ENCODE peak calls at places on chromosomes 1 and 21, in six cellular contexts. A is PC-3, D is neural progenitor cell, K is MM.1S, F is HCT116, R is SK-N-SH. J is an unnamed sample. For H3K79me2, the result is how much of the 10 kb centered on the place peaks cover.

GRCh38 chr1:93000751-93001175 is 39.5 kb upstream of the DIPK1A start:
- DNase-seq in A (peak), D (peak), K (peak), F (no peak), R (no peak), J (no peak)

GRCh38 chr1:111656093-111657017 is 36.8 kb downstream of the RAP1A start:
- DNase-seq in A (peak), D (peak), K (peak), F (peak), R (peak), J (peak)

GRCh38 chr1:18121072-18121820 is 13.6 kb downstream of the IGSF21 start:
- DNase-seq in A (no peak), D (no peak), K (no peak), F (no peak), R (no peak), J (no peak)

GRCh38 chr1:5659606-5660005 is 332.6 kb downstream of the NPHP4 start:
- DNase-seq in A (no peak), D (no peak), K (no peak), F (no peak), R (no peak), J (no peak)

GRCh38 chr1:207962716-207963428 is 51.9 kb upstream of the CD34 start:
- DNase-seq in A (no peak), D (no peak), K (peak), F (no peak), R (peak), J (peak)

GRCh38 chr1:200302192-200302892 is 107.5 kb downstream of the ZNF281 start:
- DNase-seq in A (peak), D (peak), K (peak), F (no peak), R (peak), J (peak)

GRCh38 chr1:202662081-202662480 is 48.2 kb downstream of the SYT2 start:
- DNase-seq in A (no peak), D (no peak), K (no peak), F (no peak), R (peak), J (no peak)

GRCh38 chr1:87208936-87209335 is 119.7 kb upstream of the LMO4 start:
- DNase-seq in A (no peak), D (no peak), K (no peak), F (no peak), R (no peak), J (no peak)

GRCh38 chr1:8903908-8904650 is 25.6 kb upstream of the ENO1 start:
- DNase-seq in A (peak), D (no peak), K (no peak), F (no peak), R (peak), J (peak)

GRCh38 chr1:115717541-115717940 is 51.0 kb downstream of the CASQ2 start:
- DNase-seq in A (peak), D (peak), K (peak), F (peak), R (peak), J (peak)

GRCh38 chr21:33685613-33686197 is 43.4 kb downstream of the ITSN1 start:
- DNase-seq in A (peak), D (no peak), K (peak), F (no peak), R (no peak), J (peak)

GRCh38 chr1:233631810-233632375 is 18.0 kb downstream of the KCNK1 start:
- DNase-seq in A (no peak), D (no peak), K (no peak), F (no peak), R (no peak), J (no peak)

GRCh38 chr1:46517010-46517600 is 27.5 kb downstream of the DMBX1 start:
- DNase-seq in A (peak), D (peak), K (peak), F (peak), R (no peak), J (no peak)

GRCh38 chr1:89262643-89263042 is 10.0 kb downstream of the GBP5 start:
- DNase-seq in A (peak), D (no peak), K (no peak), F (no peak), R (no peak), J (peak)

GRCh38 chr1:229070168-229070567 is 200.7 kb upstream of the RAB4A start:
- DNase-seq in A (peak), D (no peak), K (no peak), F (no peak), R (peak), J (peak)

GRCh38 chr1:221718391-221719277 is 23.3 kb downstream of the DUSP10 start:
- DNase-seq in A (peak), D (peak), K (no peak), F (no peak), R (no peak), J (peak)

GRCh38 chr1:236151739-236152424 is 9.5 kb downstream of the GPR137B start:
- DNase-seq in A (no peak), D (no peak), K (no peak), F (no peak), R (no peak), J (no peak)

GRCh38 chr1:113101588-113101987 is 28.6 kb downstream of the LRIG2 start:
- DNase-seq in A (peak), D (no peak), K (no peak), F (no peak), R (no peak), J (peak)

GRCh38 chr1:246488674-246489073 is 18.4 kb downstream of the SMYD3 start:
- DNase-seq in A (peak), D (no peak), K (no peak), F (no peak), R (no peak), J (no peak)

GRCh38 chr21:44569861-44570517 is 3.5 kb upstream of the KRTAP10-4 start:
- DNase-seq in A (no peak), D (no peak), K (no peak), F (no peak), R (no peak), J (no peak)

GRCh38 chr1:23169727-23170335 is 1.2 kb upstream of the LUZP1 start:
- DNase-seq in A (no peak), D (peak), K (no peak), F (peak), R (no peak), J (peak)

GRCh38 chr1:65172936-65173335 is 24.9 kb downstream of the AK4 start:
- DNase-seq in A (no peak), D (no peak), K (no peak), F (no peak), R (no peak), J (no peak)

GRCh38 chr1:32867671-32868070 is 3.0 kb downstream of the FNDC5 start:
- DNase-seq in A (no peak), D (no peak), K (no peak), F (no peak), R (no peak), J (no peak)

GRCh38 chr1:245873883-245874671 is 633.0 kb downstream of the SMYD3 start:
- DNase-seq in A (no peak), D (no peak), K (no peak), F (no peak), R (no peak), J (peak)

DNA sequence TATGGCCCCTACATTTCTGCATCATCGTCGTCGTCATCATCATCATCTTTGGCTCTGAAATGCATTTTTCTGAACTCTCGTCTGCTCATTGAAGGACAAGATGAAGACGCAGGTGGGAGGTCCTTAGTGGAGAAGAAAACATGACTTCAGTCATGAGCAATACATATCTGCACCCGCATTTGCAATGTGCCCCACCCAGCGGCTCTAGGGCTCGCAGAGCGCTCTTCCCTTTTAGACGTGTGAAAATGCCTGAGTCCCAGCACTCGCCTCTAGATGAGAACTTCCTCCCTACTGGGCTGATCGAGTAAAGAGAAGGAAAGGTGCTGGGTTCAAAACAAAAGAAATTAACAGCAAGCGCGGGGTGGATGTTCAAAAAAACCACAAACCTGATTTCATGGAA is 10.1 kb downstream of the C1orf174 start:
- DNase-seq in A (no peak), D (no peak), K (no peak), F (no peak), R (no peak), J (no peak)
- H3K9ac ChIP-seq in A (no peak), D (no peak), K (no peak), F (no peak), R (no peak), J (no peak)

DNA sequence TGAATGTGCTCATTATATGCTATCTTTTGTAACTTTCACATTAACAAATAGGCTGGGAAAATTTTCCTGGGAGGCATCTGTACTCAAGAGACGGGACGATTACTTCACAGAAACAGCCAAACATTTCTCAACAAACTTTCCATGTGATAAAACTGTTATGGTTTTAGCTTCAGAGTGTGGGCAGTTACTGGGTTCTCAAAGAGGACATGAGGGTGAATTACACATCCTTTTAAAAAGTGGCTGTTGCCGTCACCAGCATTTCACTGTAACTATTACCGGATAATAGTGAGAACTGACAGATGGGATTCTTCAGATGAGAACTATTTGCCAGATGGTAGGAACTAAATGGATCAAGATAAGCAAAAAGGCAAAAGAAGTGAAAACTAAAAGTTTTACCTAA is 109.1 kb downstream of the APP start:
- DNase-seq in A (no peak), D (no peak), K (no peak), F (no peak), R (no peak), J (peak)
- H3K79me2 ChIP-seq in A (half or more), D (half or more), K (under half), F (half or more), R (half or more), J (half or more)

GRCh38 chr1:244074559-244075171 is 23.6 kb downstream of the ZBTB18 start:
- DNase-seq in A (no peak), D (no peak), K (no peak), F (no peak), R (no peak), J (no peak)
- TF ChIP-seq EZH2phosphoT487 in A (no peak), D (no peak), K (no peak), F (no peak), R (no peak), J (no peak)

DNA sequence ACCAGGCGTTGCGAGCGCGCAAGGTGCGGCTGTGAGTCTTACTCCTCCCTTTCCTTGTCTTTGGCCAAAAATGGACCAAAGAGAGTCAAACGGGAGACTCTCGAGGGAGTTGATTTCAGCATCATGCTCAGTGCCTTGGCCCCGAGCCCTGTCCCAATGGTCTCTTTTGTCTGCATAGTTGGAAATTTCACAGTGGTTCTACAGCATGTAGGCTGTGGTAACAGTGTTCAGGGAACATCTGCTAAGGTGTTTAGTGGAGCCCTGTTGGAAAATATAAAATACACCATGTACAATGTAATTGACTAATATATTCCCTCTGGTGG is 2.7 kb downstream of the CACNA1E start:
- DNase-seq in A (no peak), D (no peak), K (no peak), F (no peak), R (no peak), J (no peak)
- H3K9ac ChIP-seq in A (no peak), D (no peak), K (no peak), F (no peak), R (no peak), J (no peak)

DNA sequence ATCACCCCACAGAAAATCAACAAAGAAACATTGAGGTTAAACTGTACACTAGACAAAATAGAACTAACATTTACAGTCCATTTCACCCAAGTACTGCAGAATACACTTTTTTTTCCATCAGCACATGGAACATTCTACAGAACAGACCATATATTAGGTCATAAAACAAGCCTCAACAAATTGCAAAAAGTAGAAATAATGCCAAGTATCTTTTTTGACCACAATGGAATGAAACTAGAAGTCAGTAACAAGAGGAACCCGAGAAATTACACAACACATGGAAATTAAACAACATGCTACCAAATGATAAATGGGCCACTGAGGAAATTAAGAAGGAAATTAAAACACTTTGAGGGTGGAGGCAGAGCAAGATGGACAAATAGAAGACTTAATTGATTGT is 8.5 kb upstream of the C1orf185 start:
- DNase-seq in A (no peak), D (no peak), K (no peak), F (no peak), R (no peak), J (peak)
- H3K79me2 ChIP-seq in A (under half), D (under half), K (under half), F (under half), R (under half), J (under half)

GRCh38 chr21:41119901-41120300 is 48.1 kb upstream of the BACE2 start:
- DNase-seq in A (peak), D (no peak), K (no peak), F (no peak), R (no peak), J (peak)
- TF ChIP-seq EZH2phosphoT487 in A (no peak), D (no peak), K (no peak), F (no peak), R (no peak), J (no peak)

GRCh38 chr1:153428073-153428638 is 11.8 kb downstream of the S100A7A start:
- DNase-seq in A (no peak), D (no peak), K (peak), F (no peak), R (no peak), J (no peak)
- H3K9ac ChIP-seq in A (no peak), D (no peak), K (no peak), F (no peak), R (no peak), J (no peak)

DNA sequence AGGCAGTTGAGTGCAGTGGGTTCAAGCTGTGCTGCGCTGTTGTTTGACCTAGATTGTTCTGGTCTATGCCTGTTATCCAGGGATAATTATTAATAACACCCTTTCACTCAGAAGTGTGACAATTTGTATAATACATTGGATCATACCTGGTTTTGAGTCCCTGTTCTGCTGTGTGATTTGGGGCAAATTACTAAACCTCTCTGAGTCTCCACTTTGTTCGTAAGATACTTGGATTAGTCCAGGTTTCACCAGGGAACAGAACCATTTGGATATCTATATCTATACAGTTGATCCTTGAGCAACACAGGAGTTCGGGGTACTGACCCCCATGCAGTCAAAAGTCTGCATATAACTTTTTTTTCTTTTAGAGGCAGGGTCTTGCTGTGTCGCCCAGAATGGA is 2.3 kb downstream of the NENF start:
- DNase-seq in A (no peak), D (no peak), K (no peak), F (no peak), R (no peak), J (no peak)
- H3K79me2 ChIP-seq in A (half or more), D (under half), K (under half), F (half or more), R (under half), J (under half)

GRCh38 chr21:36879827-36880226 is 86.6 kb downstream of the HLCS start:
- DNase-seq in A (no peak), D (no peak), K (no peak), F (no peak), R (no peak), J (no peak)
- TF ChIP-seq EZH2phosphoT487 in A (no peak), D (no peak), K (no peak), F (no peak), R (no peak), J (no peak)